ENCODE peak calls at places on chromosome 7, in four cellular contexts. One of them, this sample, is unnamed.

GRCh38 chr7:122132341-122132740 is 11.7 kb downstream of the AASS start:
- DNase-seq in astrocyte: peak; percentile 78
- DNase-seq in H9: no peak
- DNase-seq in fibroblast of lung: peak; percentile 31
- DNase-seq in this sample: no peak

GRCh38 chr7:65960351-65961074 is 21.5 kb downstream of the GUSB start:
- DNase-seq in fibroblast of lung: no peak
- DNase-seq in H9: no peak
- DNase-seq in astrocyte: no peak
- DNase-seq in this sample: no peak

GRCh38 chr7:39971924-39972323 is 21.9 kb downstream of the CDK13 start:
- DNase-seq in H9: no peak
- DNase-seq in astrocyte: no peak
- DNase-seq in fibroblast of lung: no peak
- DNase-seq in this sample: no peak

GRCh38 chr7:157694389-157694665 is 357.5 kb downstream of the DNAJB6 start:
- DNase-seq in H9: no peak
- DNase-seq in fibroblast of lung: no peak
- DNase-seq in astrocyte: no peak
- DNase-seq in this sample: no peak

GRCh38 chr7:1531979-1532455 is 1.5 kb downstream of the MAFK start:
- DNase-seq in astrocyte: no peak
- DNase-seq in fibroblast of lung: no peak
- DNase-seq in H9: no peak
- DNase-seq in this sample: no peak

GRCh38 chr7:73742753-73743641 is 4.4 kb upstream of the ABHD11 start:
- DNase-seq in astrocyte: no peak
- DNase-seq in fibroblast of lung: no peak
- DNase-seq in H9: peak; percentile 99
- DNase-seq in this sample: peak; percentile 100

GRCh38 chr7:50358306-50358705 is 53.8 kb downstream of the IKZF1 start:
- DNase-seq in fibroblast of lung: no peak
- DNase-seq in astrocyte: no peak
- DNase-seq in H9: no peak
- DNase-seq in this sample: no peak

GRCh38 chr7:9307131-9307530 is 873.7 kb downstream of the NXPH1 start:
- DNase-seq in H9: no peak
- DNase-seq in astrocyte: peak; percentile 61
- DNase-seq in fibroblast of lung: no peak
- DNase-seq in this sample: no peak

GRCh38 chr7:28980504-28981281 is 22.6 kb upstream of the TRIL start:
- DNase-seq in astrocyte: no peak
- DNase-seq in H9: no peak
- DNase-seq in fibroblast of lung: no peak
- DNase-seq in this sample: no peak

GRCh38 chr7:38506756-38507155 is 124.4 kb downstream of the AMPH start:
- DNase-seq in astrocyte: peak; percentile 27
- DNase-seq in fibroblast of lung: peak; percentile 68
- DNase-seq in H9: no peak
- DNase-seq in this sample: no peak

GRCh38 chr7:139482662-139483466 is 609 bp downstream of the KLRG2 start:
- DNase-seq in fibroblast of lung: no peak
- DNase-seq in astrocyte: no peak
- DNase-seq in H9: peak; percentile 53
- DNase-seq in this sample: peak; percentile 86

GRCh38 chr7:88357794-88358533 is 51.3 kb upstream of the STEAP4 start:
- DNase-seq in H9: no peak
- DNase-seq in astrocyte: no peak
- DNase-seq in fibroblast of lung: no peak
- DNase-seq in this sample: no peak

GRCh38 chr7:147971606-147972005 is 619.0 kb upstream of the C7orf33 start:
- DNase-seq in H9: no peak
- DNase-seq in astrocyte: no peak
- DNase-seq in fibroblast of lung: no peak
- DNase-seq in this sample: no peak

GRCh38 chr7:116327751-116328150 is 117.4 kb downstream of the TES start:
- DNase-seq in astrocyte: peak; percentile 99
- DNase-seq in H9: no peak
- DNase-seq in fibroblast of lung: peak; percentile 96
- DNase-seq in this sample: no peak

GRCh38 chr7:15836041-15836440 is 149.6 kb upstream of the MEOX2 start:
- DNase-seq in fibroblast of lung: no peak
- DNase-seq in astrocyte: peak; percentile 32
- DNase-seq in H9: peak; percentile 28
- DNase-seq in this sample: no peak

GRCh38 chr7:137950263-137950621 is 51.6 kb downstream of the CREB3L2 start:
- DNase-seq in astrocyte: no peak
- DNase-seq in H9: no peak
- DNase-seq in fibroblast of lung: no peak
- DNase-seq in this sample: no peak

GRCh38 chr7:131244259-131244852 is 83.3 kb upstream of the MKLN1 start:
- DNase-seq in fibroblast of lung: peak; percentile 94
- DNase-seq in astrocyte: peak; percentile 95
- DNase-seq in H9: peak; percentile 63
- DNase-seq in this sample: peak; percentile 82

GRCh38 chr7:44057181-44057848 is 8.1 kb downstream of the PGAM2 start:
- DNase-seq in fibroblast of lung: no peak
- DNase-seq in H9: no peak
- DNase-seq in astrocyte: no peak
- DNase-seq in this sample: no peak

GRCh38 chr7:47249361-47249760 is 332.6 kb downstream of the TNS3 start:
- DNase-seq in fibroblast of lung: no peak
- DNase-seq in astrocyte: no peak
- DNase-seq in H9: no peak
- DNase-seq in this sample: no peak

GRCh38 chr7:118720632-118721031 is 496.1 kb downstream of the ANKRD7 start:
- DNase-seq in H9: no peak
- DNase-seq in astrocyte: no peak
- DNase-seq in fibroblast of lung: no peak
- DNase-seq in this sample: no peak

GRCh38 chr7:30986738-30987137 is 23.0 kb downstream of the GHRHR start:
- DNase-seq in astrocyte: no peak
- DNase-seq in H9: peak; percentile 51
- DNase-seq in fibroblast of lung: no peak
- DNase-seq in this sample: peak; percentile 78

GRCh38 chr7:115779561-115779960 is 251.0 kb downstream of the TFEC start:
- DNase-seq in astrocyte: no peak
- DNase-seq in fibroblast of lung: peak; percentile 2
- DNase-seq in H9: no peak
- DNase-seq in this sample: no peak

GRCh38 chr7:132249591-132249971 is 326.7 kb downstream of the PLXNA4 start:
- DNase-seq in astrocyte: no peak
- DNase-seq in H9: peak; percentile 68
- DNase-seq in fibroblast of lung: no peak
- DNase-seq in this sample: peak; percentile 82

GRCh38 chr7:125675169-125675568 is 745.5 kb upstream of the POT1 start:
- DNase-seq in astrocyte: no peak
- DNase-seq in H9: no peak
- DNase-seq in fibroblast of lung: no peak
- DNase-seq in this sample: no peak

GRCh38 chr7:34740840-34741239 is 82.8 kb downstream of the NPSR1 start:
- DNase-seq in fibroblast of lung: no peak
- DNase-seq in astrocyte: no peak
- DNase-seq in H9: no peak
- DNase-seq in this sample: no peak

GRCh38 chr7:80060218-80060806 is 74.3 kb upstream of the GNAI1 start:
- DNase-seq in H9: no peak
- DNase-seq in fibroblast of lung: peak; percentile 88
- DNase-seq in astrocyte: peak; percentile 45
- DNase-seq in this sample: no peak

GRCh38 chr7:114919587-114919986 is 2.3 kb upstream of the MDFIC start:
- DNase-seq in H9: no peak
- DNase-seq in astrocyte: no peak
- DNase-seq in fibroblast of lung: no peak
- DNase-seq in this sample: no peak

GRCh38 chr7:127177156-127177555 is 75.6 kb downstream of the GRM8 start:
- DNase-seq in astrocyte: no peak
- DNase-seq in H9: no peak
- DNase-seq in fibroblast of lung: no peak
- DNase-seq in this sample: no peak

GRCh38 chr7:135188298-135188984 is 17.9 kb upstream of the CYREN start:
- DNase-seq in H9: no peak
- DNase-seq in astrocyte: no peak
- DNase-seq in fibroblast of lung: peak; percentile 24
- DNase-seq in this sample: no peak

GRCh38 chr7:108137993-108138392 is 7.8 kb upstream of the LAMB4 start:
- DNase-seq in fibroblast of lung: no peak
- DNase-seq in H9: no peak
- DNase-seq in astrocyte: no peak
- DNase-seq in this sample: no peak

GRCh38 chr7:3260425-3260762 is 40.7 kb upstream of the SDK1 start:
- DNase-seq in astrocyte: peak; percentile 33
- DNase-seq in H9: no peak
- DNase-seq in fibroblast of lung: peak; percentile 79
- DNase-seq in this sample: no peak

GRCh38 chr7:75928600-75928939 is 13.6 kb downstream of the POR start:
- DNase-seq in astrocyte: no peak
- DNase-seq in H9: no peak
- DNase-seq in fibroblast of lung: no peak
- DNase-seq in this sample: no peak

GRCh38 chr7:155782466-155782865 is 29.8 kb downstream of the SHH start:
- DNase-seq in H9: no peak
- DNase-seq in fibroblast of lung: no peak
- DNase-seq in astrocyte: no peak
- DNase-seq in this sample: no peak

GRCh38 chr7:94375167-94375566 is 19.5 kb upstream of the COL1A2 start:
- DNase-seq in fibroblast of lung: peak; percentile 99
- DNase-seq in H9: peak; percentile 60
- DNase-seq in astrocyte: peak; percentile 96
- DNase-seq in this sample: peak; percentile 78

GRCh38 chr7:146647444-146647843 is 530.8 kb downstream of the CNTNAP2 start:
- DNase-seq in H9: no peak
- DNase-seq in fibroblast of lung: no peak
- DNase-seq in astrocyte: no peak
- DNase-seq in this sample: no peak

GRCh38 chr7:7595451-7595850 is 28.8 kb downstream of the MIOS start:
- DNase-seq in fibroblast of lung: peak; percentile 60
- DNase-seq in H9: no peak
- DNase-seq in astrocyte: peak; percentile 3
- DNase-seq in this sample: no peak

DNA sequence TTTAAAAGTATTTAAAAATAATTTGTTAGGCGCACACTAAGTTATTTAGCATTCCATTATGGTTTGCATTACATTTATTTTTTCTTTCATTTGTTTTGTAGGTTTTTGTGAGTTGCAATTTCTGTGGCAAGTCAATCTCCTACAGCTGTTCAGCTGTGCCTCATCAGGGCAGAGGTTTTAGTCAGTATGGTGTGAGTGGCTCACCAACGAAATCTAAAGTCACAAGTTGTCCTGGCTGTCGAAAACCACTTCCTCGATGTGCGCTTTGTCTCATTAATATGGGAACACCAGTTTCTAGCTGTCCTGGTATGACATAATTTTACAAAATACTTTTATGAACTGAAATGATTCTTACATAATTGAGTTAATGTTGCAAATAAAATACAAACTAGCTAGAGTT is 29.5 kb downstream of the MIOS start:
- DNase-seq in H9: no peak
- DNase-seq in fibroblast of lung: no peak
- DNase-seq in astrocyte: no peak
- DNase-seq in this sample: no peak
- H3K9ac ChIP-seq in H9: no peak overlapping the region
- H3K9ac ChIP-seq in fibroblast of lung: no peak overlapping the region
- H3K9ac ChIP-seq in astrocyte: no peak overlapping the region
- H3K9ac ChIP-seq in this sample: no peak overlapping the region

GRCh38 chr7:42117201-42117600 is 119.8 kb downstream of the GLI3 start:
- DNase-seq in astrocyte: no peak
- DNase-seq in fibroblast of lung: no peak
- DNase-seq in H9: no peak
- DNase-seq in this sample: no peak

GRCh38 chr7:42110333-42110732 is 126.7 kb downstream of the GLI3 start:
- DNase-seq in astrocyte: no peak
- DNase-seq in H9: no peak
- DNase-seq in fibroblast of lung: no peak
- DNase-seq in this sample: no peak

GRCh38 chr7:42115795-42116194 is 121.2 kb downstream of the GLI3 start:
- DNase-seq in H9: peak; percentile 14
- DNase-seq in fibroblast of lung: no peak
- DNase-seq in astrocyte: no peak
- DNase-seq in this sample: no peak
- TF ChIP-seq CTCF in H9: peak; percentile 26
- TF ChIP-seq CTCF in fibroblast of lung: no peak
- TF ChIP-seq CTCF in astrocyte: no peak
- TF ChIP-seq CTCF in this sample: peak; percentile 50

DNA sequence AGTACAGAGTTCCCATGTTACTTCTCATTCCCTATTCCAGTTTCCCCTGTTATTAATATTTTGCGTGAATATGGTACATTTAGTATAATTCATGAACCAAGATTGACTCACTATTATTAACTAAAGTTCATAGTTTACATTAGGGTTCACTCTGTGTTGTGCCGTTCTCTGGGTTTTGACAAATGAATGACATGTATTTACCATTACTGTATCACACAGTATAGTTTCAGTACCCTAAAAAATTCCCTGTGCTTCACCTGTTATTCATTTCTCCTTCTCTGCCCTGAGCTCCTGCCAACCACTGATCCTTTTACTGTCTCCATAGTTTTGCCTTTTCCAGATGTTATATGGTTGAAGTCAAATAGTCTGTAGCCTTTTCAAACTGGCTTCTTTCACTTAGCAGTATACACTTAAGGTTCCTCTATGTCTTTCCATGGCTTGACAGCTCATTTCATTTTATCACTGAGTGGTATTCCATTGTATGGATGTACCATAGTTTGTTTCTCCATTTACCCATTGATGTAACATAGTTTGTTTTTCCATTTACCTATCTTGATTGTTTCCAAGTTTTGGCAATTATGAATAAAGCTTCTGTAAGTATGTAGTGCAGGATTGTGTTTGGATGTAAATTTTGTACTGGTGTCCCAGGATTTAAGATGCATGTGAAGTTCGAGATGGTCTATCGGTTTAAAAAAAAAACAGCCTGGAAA is 58.8 kb downstream of the CDK14 start:
- DNase-seq in H9: no peak
- DNase-seq in fibroblast of lung: no peak
- DNase-seq in astrocyte: no peak
- DNase-seq in this sample: no peak
- H3K4me1 ChIP-seq in H9: no peaks in the 10 kb centered on the region
- H3K4me1 ChIP-seq in fibroblast of lung: peaks cover 4% of the 10 kb centered on the region
- H3K4me1 ChIP-seq in astrocyte: peaks cover 11% of the 10 kb centered on the region
- H3K4me1 ChIP-seq in this sample: no peaks in the 10 kb centered on the region

GRCh38 chr7:95411036-95411435 is 14.9 kb upstream of the PON3 start:
- DNase-seq in H9: no peak
- DNase-seq in astrocyte: peak; percentile 35
- DNase-seq in fibroblast of lung: no peak
- DNase-seq in this sample: no peak
- H3K9ac ChIP-seq in H9: no peak overlapping the region
- H3K9ac ChIP-seq in astrocyte: no peak overlapping the region
- H3K9ac ChIP-seq in fibroblast of lung: no peak overlapping the region
- H3K9ac ChIP-seq in this sample: no peak overlapping the region

GRCh38 chr7:117405519-117405918 is 21.8 kb downstream of the ASZ1 start:
- DNase-seq in astrocyte: no peak
- DNase-seq in fibroblast of lung: no peak
- DNase-seq in H9: no peak
- DNase-seq in this sample: no peak
- TF ChIP-seq CTCF in astrocyte: no peak
- TF ChIP-seq CTCF in fibroblast of lung: no peak
- TF ChIP-seq CTCF in H9: peak; percentile 50
- TF ChIP-seq CTCF in this sample: peak; percentile 64

This sample was measured in endodermal cell.